ENCODE peak calls at places on chromosomes 5 and 9, in four cellular contexts. O, S, C and A are unnamed samples.

GRCh38 chr5:137753227-137753985 is 757 bp downstream of the HNRNPA0 start:
- DNase-seq in S (no peak), O (no peak), C (peak; percentile 46), A (peak; percentile 35)

GRCh38 chr5:41843456-41844112 is 26.6 kb downstream of the OXCT1 start:
- DNase-seq in C (peak; percentile 57), O (peak; percentile 88), S (peak; percentile 84), A (peak; percentile 23)

GRCh38 chr5:155029240-155029639 is 15.7 kb downstream of the KIF4B start:
- DNase-seq in O (no peak), S (no peak), C (no peak), A (no peak)

GRCh38 chr5:72383280-72384205 is 63.4 kb downstream of the PTCD2 start:
- DNase-seq in O (peak; percentile 59), C (no peak), S (peak; percentile 47), A (no peak)

GRCh38 chr5:107875834-107876233 is 205.1 kb upstream of the EFNA5 start:
- DNase-seq in C (no peak), S (peak; percentile 8), O (peak; percentile 20), A (no peak)

GRCh38 chr9:109307380-109308240 is 13.2 kb downstream of the EPB41L4B start:
- DNase-seq in C (peak; percentile 90), O (no peak), S (no peak), A (no peak)

GRCh38 chr5:57441557-57441956 is 41.1 kb downstream of the ACTBL2 start:
- DNase-seq in O (peak; percentile 100), C (no peak), S (peak; percentile 98), A (no peak)

GRCh38 chr9:16426716-16427115 is 443.8 kb downstream of the BNC2 start:
- DNase-seq in S (no peak), C (no peak), O (no peak), A (no peak)

GRCh38 chr5:90590-91547 is 1.1 kb upstream of the PLEKHG4B start:
- DNase-seq in O (no peak), S (peak; percentile 11), C (no peak), A (peak; percentile 15)

GRCh38 chr5:74538206-74538661 is 102.3 kb downstream of the ENC1 start:
- DNase-seq in S (peak; percentile 95), O (peak; percentile 89), C (peak; percentile 21), A (no peak)

GRCh38 chr5:109006129-109006528 is 258.4 kb downstream of the FER start:
- DNase-seq in O (no peak), C (no peak), S (no peak), A (no peak)

GRCh38 chr9:128916204-128916603 is 4.6 kb upstream of the PHYHD1 start:
- DNase-seq in C (no peak), O (peak; percentile 57), S (peak; percentile 37), A (peak; percentile 42)
- H3K4me3 ChIP-seq in C (no peak overlapping the region), O (no peak overlapping the region), S (no peak overlapping the region), A (no peak overlapping the region)

GRCh38 chr5:16179511-16179935 is at the start of gene MARCHF11:
- DNase-seq in C (no peak), O (no peak), S (no peak), A (no peak)

GRCh38 chr5:16179936-16180788 is 571 bp upstream of the MARCHF11 start:
- DNase-seq in O (no peak), C (no peak), S (no peak), A (no peak)

GRCh38 chr5:16180789-16181082 is 1.1 kb upstream of the MARCHF11 start:
- DNase-seq in O (no peak), S (no peak), C (no peak), A (no peak)

GRCh38 chr5:16178745-16179372 is 732 bp downstream of the MARCHF11 start:
- DNase-seq in C (peak; percentile 65), S (peak; percentile 64), O (peak; percentile 50), A (peak; percentile 67)
- H3K4me3 ChIP-seq in C (no peak overlapping the region), S (peak overlapping the region; percentile 21), O (no peak overlapping the region), A (peak overlapping the region; percentile 34)

DNA sequence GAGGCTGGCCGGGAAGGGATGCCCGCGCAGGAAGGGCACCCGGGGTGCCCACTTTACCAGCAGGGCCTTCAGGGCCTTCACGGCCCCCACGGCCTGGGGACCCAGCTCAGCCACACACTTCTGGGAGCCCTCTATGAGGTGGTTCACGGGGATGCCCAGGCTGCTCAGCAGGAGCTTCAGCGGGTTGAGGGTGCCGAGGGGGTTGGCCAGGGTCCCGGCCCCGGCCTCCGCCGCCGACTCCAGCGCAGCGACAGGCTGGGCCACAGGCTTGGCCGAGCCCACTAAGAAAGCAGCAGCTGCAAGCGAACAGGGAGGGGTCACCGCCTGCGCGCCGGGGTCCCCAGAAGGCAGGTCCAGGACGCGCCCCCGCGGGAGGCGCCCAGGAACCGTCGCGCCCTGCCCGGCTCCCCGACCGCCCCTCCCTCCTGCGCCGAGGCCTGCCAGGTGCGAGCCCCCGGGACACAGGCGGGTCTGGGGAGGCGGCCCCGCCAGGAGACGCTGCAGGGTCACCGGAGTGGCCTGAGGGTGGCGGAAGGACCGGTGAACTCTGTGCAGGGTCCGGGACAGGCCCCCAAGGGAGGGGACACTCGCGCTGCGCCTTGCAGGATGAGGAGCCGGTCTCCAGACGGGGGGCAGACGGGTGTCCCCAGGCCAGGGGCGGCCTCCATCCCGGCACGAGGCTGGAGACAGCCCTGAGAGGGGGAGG is 603 bp downstream of the SCGB3A1 start:
- DNase-seq in O (no peak), S (no peak), C (no peak), A (no peak)
- H3K4me3 ChIP-seq in O (no peak overlapping the region), S (no peak overlapping the region), C (no peak overlapping the region), A (peak overlapping the region; percentile 8)

GRCh38 chr5:151174612-151175101 is 17.1 kb upstream of the ANXA6 start:
- DNase-seq in C (no peak), O (no peak), S (no peak), A (no peak)
- H3K4me3 ChIP-seq in C (no peak overlapping the region), O (no peak overlapping the region), S (no peak overlapping the region), A (no peak overlapping the region)